ENCODE peak calls at places on chromosome 15, in four cellular contexts. H is brain microvascular endothelial cell, D is BJ, O is ovary. U is an unnamed sample.

GRCh38 chr15:101795455-101795854 is 7.9 kb upstream of the OR4F6 start:
- DNase-seq in O (no peak), H (peak), D (peak), U (no peak)

GRCh38 chr15:69096197-69096596 is 64.2 kb upstream of the GLCE start:
- DNase-seq in O (no peak), D (no peak), H (no peak), U (no peak)

GRCh38 chr15:78360426-78360825 is 20.3 kb downstream of the CRABP1 start:
- DNase-seq in H (no peak), O (no peak), D (no peak), U (no peak)

GRCh38 chr15:31200735-31201151 is 99.2 kb upstream of the TRPM1 start:
- DNase-seq in D (no peak), O (peak), H (peak), U (peak)

GRCh38 chr15:99105516-99106341 is 849 bp downstream of the SYNM start:
- DNase-seq in H (peak), D (no peak), O (no peak), U (no peak)

GRCh38 chr15:46177219-46177618 is 542.4 kb downstream of the SQOR start:
- DNase-seq in H (no peak), O (no peak), D (no peak), U (no peak)

GRCh38 chr15:89668174-89668573 is 11.0 kb downstream of the PLIN1 start:
- DNase-seq in D (no peak), O (no peak), H (no peak), U (no peak)

GRCh38 chr15:42100021-42100800 is 5.8 kb upstream of the PLA2G4D start:
- DNase-seq in O (no peak), H (peak), D (no peak), U (no peak)

GRCh38 chr15:101206173-101206572 is 45.7 kb downstream of the CHSY1 start:
- DNase-seq in H (peak), O (no peak), D (no peak), U (peak)

GRCh38 chr15:22808761-22809280 is 22.4 kb downstream of the NIPA1 start:
- DNase-seq in H (no peak), D (no peak), O (no peak), U (peak)

GRCh38 chr15:22810033-22810734 is 23.7 kb downstream of the NIPA1 start:
- DNase-seq in O (no peak), H (no peak), D (no peak), U (no peak)

GRCh38 chr15:22813844-22814243 is 24.6 kb upstream of the NIPA2 start:
- DNase-seq in O (no peak), H (no peak), D (no peak), U (no peak)

GRCh38 chr15:22810735-22811338 is 24.4 kb downstream of the NIPA1 start:
- DNase-seq in O (no peak), H (peak), D (no peak), U (no peak)

DNA sequence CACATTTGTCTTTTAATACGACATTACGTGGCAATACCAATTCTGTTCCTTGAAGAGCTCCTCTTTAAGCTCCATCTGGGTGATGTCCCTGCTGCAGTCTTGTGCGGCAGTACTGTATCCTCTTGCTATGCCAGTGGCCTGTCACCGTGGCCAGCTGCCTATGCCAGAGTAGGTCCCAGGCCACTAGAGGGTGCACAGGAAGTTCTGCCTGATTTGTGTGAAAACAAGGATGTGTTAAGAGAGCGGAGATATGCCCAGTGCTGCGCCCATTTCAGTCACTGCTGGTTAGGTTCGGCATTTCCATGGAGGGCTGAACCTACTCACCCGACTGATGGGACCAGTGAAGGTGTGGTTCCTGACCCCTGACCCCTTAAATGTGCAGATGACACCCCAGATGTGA is 25.2 kb downstream of the NIPA1 start:
- DNase-seq in D (no peak), H (no peak), O (no peak), U (no peak)
- TF ChIP-seq CTCF in D (peak), H (no peak), O (no peak), U (no peak)

GRCh38 chr15:83928878-83929418 is 275.0 kb downstream of the ADAMTSL3 start:
- DNase-seq in O (no peak), D (no peak), H (no peak), U (no peak)

GRCh38 chr15:83930392-83930791 is 276.5 kb downstream of the ADAMTSL3 start:
- DNase-seq in O (no peak), H (no peak), D (no peak), U (no peak)

GRCh38 chr15:83927704-83928391 is 273.9 kb downstream of the ADAMTSL3 start:
- DNase-seq in H (no peak), O (no peak), D (no peak), U (no peak)

GRCh38 chr15:83929619-83930018 is 275.7 kb downstream of the ADAMTSL3 start:
- DNase-seq in O (no peak), D (no peak), H (no peak), U (no peak)

DNA sequence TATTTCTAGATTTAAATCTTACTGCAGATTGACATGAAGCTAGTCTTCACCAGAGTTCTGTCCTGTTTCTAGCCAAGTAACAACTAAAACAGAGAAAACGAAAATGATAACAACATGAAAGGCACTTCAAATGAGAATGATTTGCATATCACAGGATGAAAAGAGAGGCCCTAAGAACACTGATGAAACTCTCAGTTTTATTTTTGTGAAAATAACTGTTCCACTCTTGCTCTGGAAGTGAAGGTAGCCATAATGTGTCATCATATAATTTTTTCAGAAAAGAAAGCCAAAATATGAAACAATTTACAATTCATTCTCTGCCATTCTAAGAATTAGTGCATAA is 274.4 kb downstream of the ADAMTSL3 start:
- DNase-seq in O (no peak), D (no peak), H (no peak), U (no peak)
- H3K4me3 ChIP-seq in O (no peak), D (no peak), H (no peak), U (no peak)

GRCh38 chr15:23854535-23855252 is 167.6 kb upstream of the NDN start:
- DNase-seq in D (no peak), H (no peak), O (peak), U (no peak)
- TF ChIP-seq CTCF in D (no peak), H (no peak), O (no peak), U (no peak)

GRCh38 chr15:63122002-63122893 is 587 bp downstream of the LACTB start:
- DNase-seq in O (peak), H (peak), D (no peak), U (no peak)
- H3K4me3 ChIP-seq in O (peak), H (peak), D (peak), U (peak)

DNA sequence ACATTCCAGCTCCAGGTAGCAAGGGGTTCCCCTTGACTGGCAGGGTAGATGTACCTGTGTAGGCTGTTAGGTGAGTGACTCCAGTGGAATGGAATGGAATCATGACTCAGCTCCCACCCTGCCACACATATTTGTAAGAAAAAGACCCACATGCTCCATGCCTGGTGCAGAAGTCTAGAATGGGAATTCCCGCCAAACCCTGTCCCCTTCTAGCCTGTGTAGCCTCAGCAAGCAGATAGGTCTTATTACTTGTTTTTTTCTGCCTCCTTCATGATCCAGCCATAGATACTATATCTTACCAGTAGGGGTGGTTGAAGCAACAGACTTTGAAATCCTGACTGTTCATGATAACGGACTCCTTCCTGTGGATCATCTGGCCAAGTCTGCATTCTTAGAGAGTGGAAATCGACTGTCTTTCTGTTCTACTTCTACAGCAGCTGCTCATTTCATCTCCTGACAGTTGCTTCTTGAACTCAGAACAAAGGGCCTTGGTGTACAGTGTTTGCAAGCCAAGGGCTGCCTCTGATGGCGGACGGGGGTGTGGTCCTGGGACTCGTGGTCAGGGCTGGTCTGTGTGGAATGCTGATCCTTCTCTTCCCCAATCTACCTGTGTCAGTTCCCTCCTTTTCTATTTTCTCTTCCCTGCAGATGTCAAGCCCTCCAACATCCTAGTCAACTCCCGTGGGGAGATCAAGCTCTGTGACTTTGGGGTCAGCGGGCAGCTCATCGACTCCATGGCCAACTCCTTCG is 16.3 kb downstream of the SNAPC5 start:
- DNase-seq in H (no peak), D (no peak), O (no peak), U (peak)
- TF ChIP-seq CTCF in H (no peak), D (no peak), O (no peak), U (no peak)

DNA sequence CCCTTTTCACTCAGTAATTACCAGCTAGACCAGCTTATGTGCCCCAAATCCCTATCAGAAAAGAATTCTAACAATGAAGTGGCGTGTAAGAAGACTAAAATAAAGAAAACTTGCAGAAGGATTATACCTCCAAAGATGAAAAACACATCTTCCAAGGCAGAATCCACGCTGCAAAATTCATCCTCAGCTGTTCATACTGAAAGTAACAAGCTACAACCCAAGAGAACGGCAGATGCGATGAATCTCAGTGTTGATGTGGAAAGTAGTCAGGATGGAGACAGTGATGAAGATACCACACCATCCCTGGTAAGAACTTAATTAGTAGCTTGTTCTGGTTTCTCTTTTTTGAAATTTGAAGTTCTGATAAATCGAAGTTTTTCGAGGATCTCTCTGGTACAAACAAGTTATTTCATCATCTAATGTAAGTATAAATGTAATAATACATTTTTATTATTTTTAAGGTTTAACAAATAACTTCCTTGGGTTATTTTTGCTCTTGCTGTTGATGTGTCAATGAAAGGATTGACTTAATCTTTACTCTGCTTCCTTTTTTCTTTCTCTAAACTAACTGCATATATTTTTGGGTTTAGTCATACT is 1.4 kb downstream of the WDR76 start:
- DNase-seq in H (no peak), O (no peak), D (no peak), U (no peak)
- H3K4me3 ChIP-seq in H (peak), O (no peak), D (peak), U (no peak)

GRCh38 chr15:58077427-58077826 is 11.9 kb upstream of the ALDH1A2 start:
- DNase-seq in O (no peak), D (no peak), H (no peak), U (no peak)
- TF ChIP-seq CTCF in O (no peak), D (no peak), H (peak), U (peak)

GRCh38 chr15:59176653-59177444 is 29.8 kb upstream of the LDHAL6B start:
- DNase-seq in H (no peak), O (no peak), D (no peak), U (no peak)

GRCh38 chr15:59180946-59181345 is 25.7 kb upstream of the LDHAL6B start:
- DNase-seq in O (no peak), H (peak), D (no peak), U (no peak)

GRCh38 chr15:59177445-59177728 is 29.3 kb upstream of the LDHAL6B start:
- DNase-seq in H (no peak), O (no peak), D (no peak), U (no peak)

GRCh38 chr15:59174846-59175831 is 31.5 kb upstream of the LDHAL6B start:
- DNase-seq in D (no peak), H (peak), O (no peak), U (no peak)

GRCh38 chr15:59178151-59178705 is 28.4 kb upstream of the LDHAL6B start:
- DNase-seq in O (no peak), H (no peak), D (no peak), U (no peak)
- H3K4me3 ChIP-seq in O (no peak), H (no peak), D (no peak), U (no peak)

GRCh38 chr15:40739854-40740253 is 15.2 kb downstream of the RMDN3 start:
- DNase-seq in O (no peak), D (no peak), H (no peak), U (no peak)
- TF ChIP-seq CTCF in O (no peak), D (no peak), H (peak), U (no peak)